ENCODE peak calls at places on chromosome 5, in five cellular contexts. V is ascending aorta, K is PC-9, Q is fibroblast of lung, T is heart right ventricle. I is an unnamed sample.

GRCh38 chr5:32785639-32786216 is 74.6 kb downstream of the NPR3 start:
- DNase-seq in T (no peak), Q (peak), K (peak), V (no peak), I (no peak)

GRCh38 chr5:10018670-10019069 is 231.0 kb downstream of the ATPSCKMT start:
- DNase-seq in T (no peak), V (no peak), Q (peak), K (no peak), I (no peak)

GRCh38 chr5:67249590-67249895 is 52.9 kb upstream of the CD180 start:
- DNase-seq in K (no peak), T (no peak), Q (no peak), V (no peak), I (no peak)

GRCh38 chr5:95986937-95987520 is 25.4 kb upstream of the ELL2 start:
- DNase-seq in T (no peak), Q (no peak), K (no peak), V (no peak), I (no peak)

GRCh38 chr5:103232393-103232999 is 26.1 kb upstream of the MACIR start:
- DNase-seq in V (no peak), Q (peak), K (no peak), T (no peak), I (no peak)

GRCh38 chr5:180631549-180632392 is 17.6 kb downstream of the FLT4 start:
- DNase-seq in Q (no peak), T (no peak), V (no peak), K (no peak), I (no peak)

GRCh38 chr5:122078116-122078865 is at the start of gene LOX:
- DNase-seq in V (peak), Q (peak), T (peak), K (peak), I (no peak)

GRCh38 chr5:95600557-95600956 is 19.3 kb upstream of the GPR150 start:
- DNase-seq in Q (peak), K (no peak), V (no peak), T (no peak), I (no peak)

GRCh38 chr5:38500861-38501260 is 55.6 kb downstream of the LIFR start:
- DNase-seq in T (no peak), Q (peak), V (no peak), K (peak), I (no peak)

GRCh38 chr5:93995126-93995621 is 253.8 kb upstream of the POU5F2 start:
- DNase-seq in T (no peak), V (no peak), K (no peak), Q (peak), I (no peak)

GRCh38 chr5:126368239-126368812 is 54.9 kb upstream of the GRAMD2B start:
- DNase-seq in Q (no peak), T (no peak), V (no peak), K (peak), I (no peak)

GRCh38 chr5:61281686-61282085 is 50.4 kb upstream of the ZSWIM6 start:
- DNase-seq in Q (no peak), T (no peak), V (no peak), K (no peak), I (no peak)

GRCh38 chr5:141521244-141521781 is 32.4 kb downstream of the PCDHGC5 start:
- DNase-seq in V (no peak), K (peak), Q (peak), T (no peak), I (no peak)
- H3K4me3 ChIP-seq in V (no peak), K (no peak), Q (peak), T (no peak), I (no peak)

DNA sequence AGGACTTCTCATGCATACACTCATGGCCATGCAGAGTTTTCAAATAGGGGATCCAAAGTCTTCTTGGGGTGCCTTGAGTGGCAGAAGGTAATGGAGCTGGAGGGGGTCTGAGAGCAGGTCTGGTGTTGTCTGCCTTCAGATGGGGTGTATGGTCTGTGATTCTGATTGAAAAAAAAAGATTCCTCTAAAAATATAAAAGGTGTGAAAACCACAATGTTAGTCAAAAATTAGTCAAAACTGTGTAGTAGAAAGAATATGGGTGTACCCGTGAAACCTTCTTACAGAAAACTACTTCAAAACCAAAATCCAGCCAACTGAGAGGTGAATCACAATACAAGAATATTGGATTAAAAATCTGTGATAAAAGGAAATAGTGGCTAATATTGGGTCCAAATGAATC is 20.1 kb downstream of the DOCK2 start:
- DNase-seq in T (no peak), V (no peak), K (no peak), Q (no peak), I (no peak)
- H3K4me3 ChIP-seq in T (no peak), V (no peak), K (no peak), Q (no peak), I (no peak)

DNA sequence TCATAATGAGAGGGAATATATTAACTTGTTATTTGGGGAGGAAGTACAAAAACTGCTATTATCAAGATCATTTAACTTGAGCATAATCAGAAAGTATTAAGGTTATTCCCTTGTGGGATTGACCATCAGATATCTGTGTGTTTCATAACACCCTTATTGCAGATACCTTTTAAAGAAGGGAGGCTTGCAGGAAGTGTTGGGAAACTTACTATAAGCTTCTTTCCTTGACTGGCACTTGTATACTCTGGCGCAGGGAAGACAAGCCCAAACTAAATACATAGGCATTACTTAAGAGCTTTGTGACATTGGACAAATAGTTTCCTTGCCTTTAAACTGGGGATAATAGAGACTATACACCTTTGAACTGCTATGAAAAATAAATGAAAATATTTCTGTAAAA is 50.9 kb downstream of the PIK3R1 start:
- DNase-seq in T (no peak), V (no peak), K (no peak), Q (no peak), I (no peak)
- H3K4me3 ChIP-seq in T (no peak), V (no peak), K (no peak), Q (no peak), I (no peak)

GRCh38 chr5:76143884-76144283 is 60.7 kb downstream of the SV2C start:
- DNase-seq in V (no peak), K (no peak), Q (no peak), T (no peak), I (no peak)
- H3K4me3 ChIP-seq in V (no peak), K (no peak), Q (no peak), T (no peak), I (no peak)

GRCh38 chr5:73232266-73233041 is 59.5 kb downstream of the TMEM174 start:
- DNase-seq in T (no peak), V (no peak), Q (peak), K (no peak), I (no peak)
- H3K4me3 ChIP-seq in T (no peak), V (no peak), Q (no peak), K (no peak), I (no peak)

GRCh38 chr5:6201626-6202025 is 176.7 kb downstream of the MED10 start:
- DNase-seq in K (no peak), Q (peak), V (no peak), T (no peak), I (no peak)
- H3K4me3 ChIP-seq in K (no peak), Q (no peak), V (no peak), T (no peak), I (no peak)

DNA sequence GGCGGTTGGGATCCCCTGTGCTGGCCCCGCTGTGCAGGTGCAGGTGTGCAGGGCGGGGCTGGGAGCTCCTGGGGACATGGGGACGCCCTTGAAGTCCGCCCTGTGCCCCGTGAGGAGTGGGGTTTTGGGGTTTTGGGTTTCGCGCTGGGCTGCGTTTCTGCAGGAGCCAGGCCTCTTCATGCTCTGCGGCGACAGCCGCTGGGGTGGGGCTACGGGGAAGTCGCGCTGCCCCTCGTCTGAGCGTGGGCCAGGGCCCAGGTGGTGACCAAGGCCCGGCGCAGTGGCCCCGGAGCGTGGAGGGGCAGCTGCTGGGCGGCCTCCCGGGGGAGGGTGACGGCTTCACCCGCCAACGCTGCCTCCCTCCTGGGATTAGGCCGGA is 47.8 kb upstream of the IRX4 start:
- DNase-seq in T (no peak), Q (no peak), V (no peak), K (no peak), I (no peak)
- H3K4me3 ChIP-seq in T (peak), Q (no peak), V (peak), K (no peak), I (peak)

GRCh38 chr5:108297042-108297596 is 84.8 kb downstream of the FBXL17 start:
- DNase-seq in Q (no peak), K (no peak), T (no peak), V (no peak), I (no peak)

DNA sequence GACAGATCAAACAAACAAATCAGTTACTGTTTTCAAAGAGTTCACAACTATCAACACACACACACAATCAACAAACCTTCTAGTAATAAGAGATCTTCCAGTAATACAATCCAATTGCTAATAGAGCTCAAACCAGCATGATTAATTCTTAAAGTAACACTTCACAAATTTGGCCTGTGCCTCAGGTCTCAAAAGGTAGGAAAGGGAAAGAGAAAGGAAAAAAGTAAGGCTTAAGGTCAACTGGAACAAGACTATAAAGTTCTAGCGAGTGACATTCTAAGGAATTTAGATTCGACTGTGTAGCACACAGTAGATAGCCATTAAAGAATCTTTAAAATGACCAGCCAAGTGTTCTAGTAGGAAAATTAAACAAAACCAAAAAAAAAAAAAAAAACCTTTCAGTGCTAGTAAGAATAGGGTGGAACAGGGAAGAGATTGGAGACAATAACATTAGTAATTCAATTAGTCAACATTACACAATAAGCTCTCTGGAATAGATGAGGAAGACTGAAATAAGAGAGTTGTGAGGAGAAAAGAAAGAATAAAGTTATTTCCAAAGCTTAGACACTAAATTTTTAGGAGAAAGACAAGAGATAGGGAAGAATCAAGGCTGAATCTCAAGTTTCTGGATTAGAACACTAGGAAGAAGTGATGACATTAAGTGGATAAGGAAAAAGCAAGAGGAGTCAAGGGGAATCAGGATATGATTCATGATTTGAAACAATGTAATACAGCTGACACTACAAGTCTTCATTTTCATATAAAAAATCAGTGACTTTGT is 86.1 kb downstream of the FBXL17 start:
- DNase-seq in Q (peak), T (no peak), V (no peak), K (no peak), I (no peak)
- H3K4me3 ChIP-seq in Q (no peak), T (no peak), V (no peak), K (no peak), I (no peak)

GRCh38 chr5:156914371-156914737 is 48.7 kb downstream of the TIMD4 start:
- DNase-seq in T (no peak), Q (no peak), K (no peak), V (no peak), I (no peak)
- H3K4me3 ChIP-seq in T (no peak), Q (no peak), K (no peak), V (no peak), I (no peak)